ENCODE peak calls at places on chromosomes 5 and 9, in six cellular contexts. One of them, this sample, is unnamed.

GRCh38 chr9:71931166-71931565 is 19.7 kb downstream of the C9orf85 start:
- DNase-seq in stimulated activated CD4-positive, alpha-beta T cell treated with anti-CD3 and anti-CD28 coated beads, Interleukin-1b, Interleukin-23, amount 100 ng/mL, for 1 hour: no peak
- DNase-seq in OCI-M1: no peak
- DNase-seq in HEK293T: no peak
- DNase-seq in AG09319: no peak
- DNase-seq in anterior cingulate cortex: no peak
- DNase-seq in this sample: no peak

GRCh38 chr9:86723351-86723750 is 224.0 kb downstream of the GAS1 start:
- DNase-seq in HEK293T: no peak
- DNase-seq in stimulated activated CD4-positive, alpha-beta T cell treated with anti-CD3 and anti-CD28 coated beads, Interleukin-1b, Interleukin-23, amount 100 ng/mL, for 1 hour: no peak
- DNase-seq in AG09319: no peak
- DNase-seq in OCI-M1: no peak
- DNase-seq in anterior cingulate cortex: no peak
- DNase-seq in this sample: no peak

GRCh38 chr5:109310315-109310714 is 99.5 kb downstream of the PJA2 start:
- DNase-seq in AG09319: no peak
- DNase-seq in HEK293T: no peak
- DNase-seq in OCI-M1: no peak
- DNase-seq in anterior cingulate cortex: no peak
- DNase-seq in stimulated activated CD4-positive, alpha-beta T cell treated with anti-CD3 and anti-CD28 coated beads, Interleukin-1b, Interleukin-23, amount 100 ng/mL, for 1 hour: no peak
- DNase-seq in this sample: no peak

GRCh38 chr5:124337996-124338395 is 408.4 kb downstream of the ZNF608 start:
- DNase-seq in HEK293T: no peak
- DNase-seq in AG09319: no peak
- DNase-seq in OCI-M1: no peak
- DNase-seq in anterior cingulate cortex: no peak
- DNase-seq in stimulated activated CD4-positive, alpha-beta T cell treated with anti-CD3 and anti-CD28 coated beads, Interleukin-1b, Interleukin-23, amount 100 ng/mL, for 1 hour: no peak
- DNase-seq in this sample: no peak

GRCh38 chr9:81132318-81132717 is 557.0 kb downstream of the TLE1 start:
- DNase-seq in stimulated activated CD4-positive, alpha-beta T cell treated with anti-CD3 and anti-CD28 coated beads, Interleukin-1b, Interleukin-23, amount 100 ng/mL, for 1 hour: no peak
- DNase-seq in HEK293T: no peak
- DNase-seq in OCI-M1: peak
- DNase-seq in AG09319: no peak
- DNase-seq in anterior cingulate cortex: no peak
- DNase-seq in this sample: no peak

GRCh38 chr5:61176631-61177030 is 14.4 kb upstream of the SMIM15 start:
- DNase-seq in OCI-M1: no peak
- DNase-seq in stimulated activated CD4-positive, alpha-beta T cell treated with anti-CD3 and anti-CD28 coated beads, Interleukin-1b, Interleukin-23, amount 100 ng/mL, for 1 hour: no peak
- DNase-seq in anterior cingulate cortex: no peak
- DNase-seq in AG09319: no peak
- DNase-seq in HEK293T: no peak
- DNase-seq in this sample: no peak

GRCh38 chr9:3099601-3100000 is 255.7 kb upstream of the PUM3 start:
- DNase-seq in AG09319: no peak
- DNase-seq in stimulated activated CD4-positive, alpha-beta T cell treated with anti-CD3 and anti-CD28 coated beads, Interleukin-1b, Interleukin-23, amount 100 ng/mL, for 1 hour: no peak
- DNase-seq in OCI-M1: no peak
- DNase-seq in HEK293T: no peak
- DNase-seq in anterior cingulate cortex: no peak
- DNase-seq in this sample: no peak

GRCh38 chr5:163874431-163874830 is 369.0 kb downstream of the MAT2B start:
- DNase-seq in anterior cingulate cortex: no peak
- DNase-seq in HEK293T: no peak
- DNase-seq in OCI-M1: no peak
- DNase-seq in stimulated activated CD4-positive, alpha-beta T cell treated with anti-CD3 and anti-CD28 coated beads, Interleukin-1b, Interleukin-23, amount 100 ng/mL, for 1 hour: no peak
- DNase-seq in AG09319: no peak
- DNase-seq in this sample: no peak

GRCh38 chr5:52709171-52709925 is 78.4 kb upstream of the ITGA1 start:
- DNase-seq in anterior cingulate cortex: no peak
- DNase-seq in OCI-M1: peak
- DNase-seq in HEK293T: no peak
- DNase-seq in stimulated activated CD4-positive, alpha-beta T cell treated with anti-CD3 and anti-CD28 coated beads, Interleukin-1b, Interleukin-23, amount 100 ng/mL, for 1 hour: no peak
- DNase-seq in AG09319: no peak
- DNase-seq in this sample: no peak

GRCh38 chr9:128818839-128819715 is 777 bp downstream of the ENDOG start:
- DNase-seq in HEK293T: no peak
- DNase-seq in anterior cingulate cortex: peak
- DNase-seq in OCI-M1: peak
- DNase-seq in stimulated activated CD4-positive, alpha-beta T cell treated with anti-CD3 and anti-CD28 coated beads, Interleukin-1b, Interleukin-23, amount 100 ng/mL, for 1 hour: no peak
- DNase-seq in AG09319: no peak
- DNase-seq in this sample: peak

GRCh38 chr5:154316223-154316967 is 125.9 kb downstream of the GALNT10 start:
- DNase-seq in OCI-M1: no peak
- DNase-seq in anterior cingulate cortex: no peak
- DNase-seq in AG09319: no peak
- DNase-seq in HEK293T: no peak
- DNase-seq in stimulated activated CD4-positive, alpha-beta T cell treated with anti-CD3 and anti-CD28 coated beads, Interleukin-1b, Interleukin-23, amount 100 ng/mL, for 1 hour: no peak
- DNase-seq in this sample: no peak

GRCh38 chr5:176606032-176606431 is 3.9 kb downstream of the GPRIN1 start:
- DNase-seq in HEK293T: no peak
- DNase-seq in anterior cingulate cortex: no peak
- DNase-seq in stimulated activated CD4-positive, alpha-beta T cell treated with anti-CD3 and anti-CD28 coated beads, Interleukin-1b, Interleukin-23, amount 100 ng/mL, for 1 hour: no peak
- DNase-seq in AG09319: no peak
- DNase-seq in OCI-M1: no peak
- DNase-seq in this sample: no peak

GRCh38 chr9:16337322-16338029 is 533.0 kb downstream of the BNC2 start:
- DNase-seq in stimulated activated CD4-positive, alpha-beta T cell treated with anti-CD3 and anti-CD28 coated beads, Interleukin-1b, Interleukin-23, amount 100 ng/mL, for 1 hour: no peak
- DNase-seq in OCI-M1: no peak
- DNase-seq in anterior cingulate cortex: no peak
- DNase-seq in AG09319: no peak
- DNase-seq in HEK293T: no peak
- DNase-seq in this sample: no peak

GRCh38 chr9:129166962-129167557 is 11.0 kb downstream of the IER5L start:
- DNase-seq in stimulated activated CD4-positive, alpha-beta T cell treated with anti-CD3 and anti-CD28 coated beads, Interleukin-1b, Interleukin-23, amount 100 ng/mL, for 1 hour: no peak
- DNase-seq in AG09319: no peak
- DNase-seq in OCI-M1: peak
- DNase-seq in anterior cingulate cortex: no peak
- DNase-seq in HEK293T: peak
- DNase-seq in this sample: no peak

GRCh38 chr5:78552729-78553341 is 95.7 kb downstream of the LHFPL2 start:
- DNase-seq in HEK293T: no peak
- DNase-seq in AG09319: no peak
- DNase-seq in OCI-M1: no peak
- DNase-seq in anterior cingulate cortex: no peak
- DNase-seq in stimulated activated CD4-positive, alpha-beta T cell treated with anti-CD3 and anti-CD28 coated beads, Interleukin-1b, Interleukin-23, amount 100 ng/mL, for 1 hour: no peak
- DNase-seq in this sample: no peak

GRCh38 chr9:110591526-110591925 is 12.0 kb upstream of the SVEP1 start:
- DNase-seq in OCI-M1: no peak
- DNase-seq in HEK293T: no peak
- DNase-seq in AG09319: no peak
- DNase-seq in anterior cingulate cortex: no peak
- DNase-seq in stimulated activated CD4-positive, alpha-beta T cell treated with anti-CD3 and anti-CD28 coated beads, Interleukin-1b, Interleukin-23, amount 100 ng/mL, for 1 hour: no peak
- DNase-seq in this sample: no peak

GRCh38 chr5:177311723-177312648 is at the start of gene MXD3:
- DNase-seq in anterior cingulate cortex: peak
- DNase-seq in HEK293T: peak
- DNase-seq in stimulated activated CD4-positive, alpha-beta T cell treated with anti-CD3 and anti-CD28 coated beads, Interleukin-1b, Interleukin-23, amount 100 ng/mL, for 1 hour: peak
- DNase-seq in AG09319: peak
- DNase-seq in OCI-M1: peak
- DNase-seq in this sample: peak

GRCh38 chr9:108549184-108549583 is 306.6 kb downstream of the ACTL7B start:
- DNase-seq in stimulated activated CD4-positive, alpha-beta T cell treated with anti-CD3 and anti-CD28 coated beads, Interleukin-1b, Interleukin-23, amount 100 ng/mL, for 1 hour: no peak
- DNase-seq in anterior cingulate cortex: no peak
- DNase-seq in AG09319: no peak
- DNase-seq in OCI-M1: no peak
- DNase-seq in HEK293T: no peak
- DNase-seq in this sample: no peak